ENCODE peak calls at places on chromosomes 2 and 18, in nine cellular contexts. O, H, I, K, P, Y, J, M and G are unnamed samples.

GRCh38 chr2:23618696-23619530 is 233.9 kb downstream of the KLHL29 start:
- DNase-seq in J (no peak), P (no peak), Y (no peak), I (no peak), H (peak), O (no peak), M (no peak), K (no peak), G (no peak)

GRCh38 chr2:191933307-191934105 is 86.6 kb upstream of the CAVIN2 start:
- DNase-seq in H (no peak), Y (no peak), J (no peak), M (no peak), K (no peak), O (no peak), P (peak), I (no peak), G (peak)

GRCh38 chr2:31239842-31240198 is 5.9 kb downstream of the EHD3 start:
- DNase-seq in Y (no peak), O (no peak), K (peak), P (no peak), J (no peak), M (no peak), I (no peak), H (peak), G (no peak)

GRCh38 chr2:119263656-119264055 is 40.0 kb downstream of the STEAP3 start:
- DNase-seq in Y (no peak), J (no peak), P (no peak), H (no peak), K (no peak), M (peak), I (no peak), O (no peak), G (no peak)

GRCh38 chr18:50973367-50974126 is 5.7 kb downstream of the ELAC1 start:
- DNase-seq in H (no peak), I (no peak), J (no peak), P (peak), Y (no peak), M (no peak), K (no peak), O (no peak), G (peak)

GRCh38 chr2:91442246-91442905 is 2750.9 kb downstream of the RPIA start:
- DNase-seq in P (no peak), I (peak), O (peak), M (no peak), J (peak), H (peak), Y (no peak), K (peak), G (peak)

GRCh38 chr2:42124051-42124813 is 44.9 kb upstream of the EML4 start:
- DNase-seq in H (no peak), M (no peak), P (no peak), Y (no peak), I (no peak), K (no peak), J (no peak), O (peak), G (no peak)

GRCh38 chr2:101349893-101350662 is 37.2 kb downstream of the CREG2 start:
- DNase-seq in M (no peak), H (peak), J (no peak), Y (peak), P (peak), O (no peak), K (no peak), I (no peak), G (no peak)

GRCh38 chr2:74489906-74490305 is 7.0 kb downstream of the TTC31 start:
- DNase-seq in M (no peak), I (no peak), J (no peak), H (no peak), Y (no peak), K (no peak), P (no peak), O (no peak), G (no peak)

GRCh38 chr2:166302036-166302435 is 73.7 kb downstream of the SCN9A start:
- DNase-seq in I (no peak), J (no peak), Y (no peak), O (no peak), H (no peak), P (no peak), M (no peak), K (no peak), G (no peak)